ENCODE peak calls at places on chromosome 9, in five cellular contexts. U, O, F, W and N are unnamed samples.
A peak's percentile ranks its signal among the peaks of the same experiment; 100 is the strongest.

GRCh38 chr9:75071530-75072122 is 16.3 kb downstream of the NMRK1 start:
- DNase-seq in U (peak; percentile 7), O (peak; percentile 94), F (peak; percentile 92), W (no peak), N (peak; percentile 86)

GRCh38 chr9:132037470-132037869 is 42.2 kb downstream of the MED27 start:
- DNase-seq in U (no peak), O (no peak), F (no peak), W (no peak), N (no peak)

GRCh38 chr9:73357607-73358006 is 205.9 kb downstream of the ANXA1 start:
- DNase-seq in U (no peak), O (no peak), F (no peak), W (no peak), N (no peak)

GRCh38 chr9:130500340-130500771 is 55.6 kb downstream of the ASS1 start:
- DNase-seq in U (no peak), O (peak; percentile 55), F (no peak), W (no peak), N (no peak)

GRCh38 chr9:34048730-34049629 is at the start of gene UBAP2:
- DNase-seq in U (peak; percentile 96), O (peak; percentile 99), F (peak; percentile 99), W (peak; percentile 100), N (peak; percentile 98)

GRCh38 chr9:116383956-116384355 is 230.4 kb downstream of the PAPPA start:
- DNase-seq in U (no peak), O (no peak), F (no peak), W (no peak), N (no peak)

GRCh38 chr9:75941066-75941465 is 50.6 kb downstream of the PCSK5 start:
- DNase-seq in U (no peak), O (peak; percentile 66), F (peak; percentile 39), W (no peak), N (no peak)

GRCh38 chr9:112120471-112120925 is 54.6 kb downstream of the SUSD1 start:
- DNase-seq in U (no peak), O (no peak), F (no peak), W (no peak), N (no peak)

GRCh38 chr9:127035948-127036347 is 86.5 kb downstream of the ANGPTL2 start:
- DNase-seq in U (no peak), O (no peak), F (no peak), W (no peak), N (no peak)

GRCh38 chr9:88476491-88477271 is 58.3 kb upstream of the NXNL2 start:
- DNase-seq in U (no peak), O (no peak), F (no peak), W (peak; percentile 28), N (no peak)

GRCh38 chr9:102974530-102974929 is 20.6 kb upstream of the CYLC2 start:
- DNase-seq in U (no peak), O (no peak), F (no peak), W (no peak), N (no peak)

GRCh38 chr9:92962303-92962649 is 15.0 kb downstream of the FGD3 start:
- DNase-seq in U (no peak), O (no peak), F (peak; percentile 20), W (no peak), N (no peak)

GRCh38 chr9:136297016-136297691 is 6.7 kb downstream of the CCDC187 start:
- DNase-seq in U (no peak), O (peak; percentile 82), F (peak; percentile 36), W (no peak), N (no peak)